ENCODE peak calls at places on chromosomes 13 and 19, in ten cellular contexts. M, J, E, S, Q, R, U, O, W and P are unnamed samples.

GRCh38 chr13:77409412-77409811 is 82.5 kb upstream of the MYCBP2 start:
- DNase-seq in M (no peak), W (no peak), S (no peak), J (no peak), Q (peak; percentile 3), R (no peak), U (no peak), O (no peak), E (no peak), P (no peak)

GRCh38 chr13:71610876-71611275 is 256.1 kb downstream of the DACH1 start:
- DNase-seq in O (no peak), S (no peak), U (no peak), E (no peak), Q (no peak), M (no peak), W (no peak), J (no peak), R (no peak), P (no peak)

GRCh38 chr13:31225998-31226675 is 26.4 kb downstream of the B3GLCT start:
- DNase-seq in U (no peak), S (no peak), J (no peak), W (no peak), O (peak; percentile 49), R (no peak), E (no peak), Q (peak; percentile 19), M (no peak), P (no peak)

GRCh38 chr13:47594833-47595232 is 406.2 kb downstream of the SUCLA2 start:
- DNase-seq in J (no peak), R (no peak), O (peak; percentile 40), W (no peak), S (no peak), Q (peak; percentile 23), E (no peak), U (no peak), M (no peak), P (no peak)

GRCh38 chr13:72565893-72566292 is 161.5 kb downstream of the MZT1 start:
- DNase-seq in M (no peak), O (no peak), E (no peak), W (no peak), S (no peak), Q (peak; percentile 65), J (no peak), U (no peak), R (no peak), P (no peak)

GRCh38 chr13:28375250-28375930 is 119.5 kb downstream of the FLT1 start:
- DNase-seq in S (no peak), E (no peak), O (no peak), W (no peak), R (no peak), U (no peak), J (no peak), M (no peak), Q (no peak), P (no peak)

GRCh38 chr13:53848546-53848945 is 819.9 kb downstream of the OLFM4 start:
- DNase-seq in M (no peak), Q (peak; percentile 49), O (no peak), W (no peak), S (no peak), E (no peak), U (no peak), J (no peak), R (no peak), P (no peak)

GRCh38 chr13:27510082-27510481 is 59.7 kb upstream of the MTIF3 start:
- DNase-seq in U (no peak), Q (no peak), R (no peak), M (no peak), S (no peak), J (no peak), W (no peak), E (no peak), O (no peak), P (no peak)

GRCh38 chr13:23583491-23583890 is 13.3 kb downstream of the TNFRSF19 start:
- DNase-seq in S (no peak), M (no peak), W (no peak), O (no peak), R (no peak), Q (no peak), U (no peak), E (no peak), J (no peak), P (no peak)

GRCh38 chr19:40232479-40232878 is 6.0 kb upstream of the CCNP start:
- DNase-seq in S (no peak), U (no peak), E (no peak), J (no peak), R (no peak), M (no peak), W (no peak), O (no peak), Q (no peak), P (no peak)

GRCh38 chr19:3047307-3048189 is 14.7 kb downstream of the TLE5 start:
- DNase-seq in M (peak; percentile 87), J (peak; percentile 63), W (peak; percentile 54), E (peak; percentile 95), O (peak; percentile 85), S (peak; percentile 91), U (peak; percentile 79), R (peak; percentile 79), Q (peak; percentile 92), P (peak; percentile 74)

DNA sequence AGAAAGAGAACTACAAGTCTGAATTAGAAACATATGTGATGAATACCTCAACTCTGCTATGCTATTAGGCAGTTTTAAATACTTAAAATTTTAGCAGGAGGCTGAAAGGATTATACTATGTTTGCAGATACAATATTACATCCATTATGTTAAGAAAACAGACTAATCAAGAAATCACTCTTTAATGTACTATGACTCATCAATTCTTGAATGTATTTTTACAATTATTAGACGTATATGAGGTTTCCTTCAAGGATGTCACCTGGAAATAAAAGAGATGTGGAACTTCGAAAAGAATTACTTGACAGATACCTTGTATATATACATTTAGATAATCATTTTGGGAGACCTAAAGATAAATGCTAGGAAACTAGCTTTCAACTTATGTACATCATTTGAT is 835.6 kb upstream of the MIR17HG start:
- DNase-seq in Q (no peak), E (no peak), U (no peak), S (no peak), M (no peak), W (no peak), O (no peak), J (no peak), R (no peak), P (no peak)
- TF ChIP-seq CTCF in Q (no peak), E (no peak), U (no peak), S (no peak), M (no peak), W (no peak), O (no peak), J (no peak), R (no peak), P (no peak)

DNA sequence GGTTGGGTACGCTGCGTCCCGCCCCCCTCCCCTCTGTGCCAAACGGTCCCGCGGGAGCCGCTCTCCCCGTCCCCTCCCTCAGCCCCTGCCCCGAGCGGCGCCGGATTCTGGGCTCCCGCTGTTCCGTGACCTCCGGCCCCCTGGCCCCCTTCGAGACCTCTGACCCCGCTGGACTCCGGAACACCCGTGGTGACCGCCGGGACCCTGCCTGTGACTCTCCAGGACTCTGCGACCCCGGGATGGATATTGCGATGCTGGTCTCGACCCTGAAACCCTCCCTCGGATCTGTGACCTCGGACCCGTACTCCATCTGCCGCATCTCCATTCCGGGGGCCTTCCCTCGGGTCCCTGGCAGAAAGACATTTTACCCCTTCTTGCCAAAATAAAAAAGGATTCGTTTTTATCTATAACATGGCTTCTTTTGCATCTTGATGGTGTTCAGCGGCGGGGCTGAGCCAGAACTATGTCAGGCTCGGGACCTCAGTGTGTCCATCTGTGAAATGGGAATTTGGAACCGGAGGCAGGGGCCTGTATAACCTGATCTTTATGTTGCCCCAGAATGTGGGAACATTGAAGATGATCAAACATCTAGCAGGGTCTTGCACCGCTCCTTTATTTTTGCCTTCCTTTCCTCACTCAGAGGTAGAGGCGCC is 654 bp upstream of the MEGF8 start:
- DNase-seq in M (no peak), U (no peak), W (no peak), S (peak; percentile 64), R (no peak), O (no peak), E (peak; percentile 29), Q (peak; percentile 47), J (no peak), P (no peak)
- H3K4me1 ChIP-seq in M (peaks cover 44% of the 10 kb centered on the region), U (peaks cover 44% of the 10 kb centered on the region), W (peaks cover 14% of the 10 kb centered on the region), S (peaks cover 8% of the 10 kb centered on the region), R (peaks cover 8% of the 10 kb centered on the region), O (no peaks in the 10 kb centered on the region), E (peaks cover 4% of the 10 kb centered on the region), Q (peaks cover 7% of the 10 kb centered on the region), J (peaks cover 35% of the 10 kb centered on the region), P (no peaks in the 10 kb centered on the region)

DNA sequence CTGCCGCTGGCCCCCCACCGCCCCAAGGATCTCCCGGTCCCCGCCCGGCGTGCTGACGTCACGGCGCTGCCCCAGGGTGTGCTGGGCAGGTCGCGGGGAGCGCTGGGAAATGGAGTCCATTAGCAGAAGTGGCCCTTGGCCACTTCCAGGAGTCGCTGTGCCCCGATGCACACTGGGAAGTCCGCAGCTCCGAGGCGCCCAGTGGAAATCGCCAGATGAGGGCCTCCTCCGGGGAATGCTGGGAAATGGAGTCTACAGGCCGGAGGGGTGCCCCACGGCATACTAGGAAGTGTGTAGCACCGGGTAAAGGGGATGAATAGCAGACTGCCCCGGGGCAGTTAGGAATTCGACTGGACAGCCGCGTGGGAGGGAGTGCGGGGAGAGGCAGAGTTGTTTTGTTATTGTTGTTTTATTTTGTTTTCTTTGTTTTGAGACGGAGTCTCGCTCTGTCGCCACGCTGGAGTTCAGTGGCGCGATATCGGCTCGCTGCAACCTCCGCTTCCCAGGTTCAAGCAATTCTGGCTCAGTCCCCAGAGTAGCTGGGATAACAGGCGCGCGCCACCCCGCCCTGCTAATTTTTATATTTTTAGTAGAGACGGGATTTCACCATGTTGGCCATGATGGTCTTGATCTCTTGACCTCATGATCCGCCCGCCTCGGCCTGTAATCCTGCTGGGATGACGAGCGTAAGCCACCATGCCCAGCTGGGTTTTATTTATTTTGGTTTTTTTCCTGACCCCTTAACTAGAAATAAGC is at the start of gene PPP1R12C:
- DNase-seq in O (peak; percentile 99), M (peak; percentile 99), W (peak; percentile 98), S (peak; percentile 99), U (peak; percentile 99), R (peak; percentile 96), Q (peak; percentile 99), E (peak; percentile 99), J (peak; percentile 99), P (peak; percentile 99)
- TF ChIP-seq CTCF in O (no peak), M (no peak), W (no peak), S (no peak), U (no peak), R (peak; percentile 9), Q (no peak), E (no peak), J (no peak), P (no peak)

DNA sequence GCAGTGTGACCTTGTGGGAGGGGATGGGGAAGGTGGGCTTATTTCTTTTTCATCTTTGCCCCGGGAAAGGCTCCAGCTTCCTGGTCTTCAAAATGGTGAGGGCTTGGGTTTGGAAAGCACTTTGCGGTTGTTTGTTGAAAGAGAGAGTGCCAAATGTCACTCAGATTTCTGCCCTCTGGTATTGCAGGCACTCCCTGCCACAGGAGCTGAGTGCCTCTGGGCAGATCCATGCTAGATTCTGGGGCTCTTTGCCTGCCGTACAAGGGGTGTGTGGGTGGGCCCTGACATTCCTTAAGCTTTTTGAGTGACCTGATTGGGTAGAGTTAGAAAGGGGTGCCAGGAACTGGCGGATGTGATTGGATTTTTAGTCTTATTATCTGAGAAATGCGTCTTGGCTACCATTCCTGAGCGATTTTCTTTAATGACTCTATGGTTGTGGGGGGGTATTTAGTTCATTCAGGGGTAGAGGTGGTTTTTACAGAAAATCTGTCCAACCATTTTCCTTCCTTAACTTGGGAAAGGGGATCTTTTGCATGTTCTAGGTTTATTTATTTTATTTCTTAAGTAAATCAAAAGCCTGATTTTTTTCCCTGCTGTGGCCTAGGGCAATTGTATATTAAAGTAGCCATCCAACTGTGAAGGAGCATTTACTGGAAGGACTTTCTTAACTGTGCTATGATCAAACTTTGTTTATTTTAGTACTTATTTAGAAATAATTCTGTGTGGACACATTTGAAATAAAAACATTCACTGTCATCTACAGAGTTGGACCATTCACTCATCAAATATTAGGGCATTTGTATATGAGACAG is 3.2 kb downstream of the ARHGAP35 start:
- DNase-seq in S (no peak), E (no peak), R (peak; percentile 68), J (no peak), W (peak; percentile 99), M (peak; percentile 39), U (no peak), O (peak; percentile 66), Q (peak; percentile 82), P (no peak)
- H3K4me1 ChIP-seq in S (peaks cover 16% of the 10 kb centered on the region), E (peaks cover 12% of the 10 kb centered on the region), R (no peaks in the 10 kb centered on the region), J (peaks cover 81% of the 10 kb centered on the region), W (peaks cover 79% of the 10 kb centered on the region), M (peaks cover 86% of the 10 kb centered on the region), U (peaks cover 90% of the 10 kb centered on the region), O (peaks cover 3% of the 10 kb centered on the region), Q (peaks cover 38% of the 10 kb centered on the region), P (peaks cover 24% of the 10 kb centered on the region)